ENCODE peak calls at places on chromosome X, in nine cellular contexts. One of them, this sample, is unnamed.

GRCh38 chrX:148854351-148854750 is 353.9 kb downstream of the AFF2 start:
- DNase-seq in fibroblast of lung: peak; percentile 23
- DNase-seq in tibial artery: no peak
- DNase-seq in coronary artery: no peak
- DNase-seq in right atrium auricular region: no peak
- DNase-seq in astrocyte: peak; percentile 19
- DNase-seq in RWPE2: no peak
- DNase-seq in CD4-positive, CD25-positive, alpha-beta regulatory T cell: no peak
- DNase-seq in CD8-positive, alpha-beta memory T cell: no peak
- DNase-seq in this sample: no peak

GRCh38 chrX:41381685-41382084 is 47.7 kb downstream of the DDX3X start:
- DNase-seq in astrocyte: peak; percentile 68
- DNase-seq in right atrium auricular region: peak; percentile 64
- DNase-seq in CD4-positive, CD25-positive, alpha-beta regulatory T cell: no peak
- DNase-seq in CD8-positive, alpha-beta memory T cell: no peak
- DNase-seq in fibroblast of lung: peak; percentile 69
- DNase-seq in RWPE2: peak; percentile 64
- DNase-seq in coronary artery: no peak
- DNase-seq in tibial artery: peak; percentile 48
- DNase-seq in this sample: no peak

GRCh38 chrX:64842492-64842891 is 133.8 kb downstream of the ZC4H2 start:
- DNase-seq in coronary artery: no peak
- DNase-seq in astrocyte: no peak
- DNase-seq in fibroblast of lung: no peak
- DNase-seq in CD8-positive, alpha-beta memory T cell: no peak
- DNase-seq in right atrium auricular region: no peak
- DNase-seq in CD4-positive, CD25-positive, alpha-beta regulatory T cell: peak; percentile 82
- DNase-seq in RWPE2: no peak
- DNase-seq in tibial artery: no peak
- DNase-seq in this sample: no peak

GRCh38 chrX:107659768-107660167 is 31.5 kb downstream of the PRPS1 start:
- DNase-seq in RWPE2: no peak
- DNase-seq in fibroblast of lung: peak; percentile 35
- DNase-seq in tibial artery: peak; percentile 25
- DNase-seq in coronary artery: peak; percentile 17
- DNase-seq in CD4-positive, CD25-positive, alpha-beta regulatory T cell: peak; percentile 60
- DNase-seq in right atrium auricular region: no peak
- DNase-seq in astrocyte: no peak
- DNase-seq in CD8-positive, alpha-beta memory T cell: no peak
- DNase-seq in this sample: no peak

GRCh38 chrX:9940397-9940796 is 26.8 kb upstream of the CLDN34 start:
- DNase-seq in coronary artery: no peak
- DNase-seq in right atrium auricular region: no peak
- DNase-seq in RWPE2: peak; percentile 64
- DNase-seq in astrocyte: peak; percentile 93
- DNase-seq in CD8-positive, alpha-beta memory T cell: no peak
- DNase-seq in fibroblast of lung: peak; percentile 94
- DNase-seq in tibial artery: no peak
- DNase-seq in CD4-positive, CD25-positive, alpha-beta regulatory T cell: no peak
- DNase-seq in this sample: peak; percentile 79

GRCh38 chrX:148933881-148934280 is 433.5 kb downstream of the AFF2 start:
- DNase-seq in CD4-positive, CD25-positive, alpha-beta regulatory T cell: no peak
- DNase-seq in RWPE2: no peak
- DNase-seq in right atrium auricular region: no peak
- DNase-seq in fibroblast of lung: no peak
- DNase-seq in CD8-positive, alpha-beta memory T cell: no peak
- DNase-seq in coronary artery: no peak
- DNase-seq in astrocyte: peak; percentile 5
- DNase-seq in tibial artery: no peak
- DNase-seq in this sample: no peak

GRCh38 chrX:77597511-77597910 is 150.3 kb downstream of the FGF16 start:
- DNase-seq in right atrium auricular region: no peak
- DNase-seq in RWPE2: no peak
- DNase-seq in fibroblast of lung: peak; percentile 8
- DNase-seq in CD4-positive, CD25-positive, alpha-beta regulatory T cell: no peak
- DNase-seq in coronary artery: no peak
- DNase-seq in astrocyte: peak; percentile 6
- DNase-seq in tibial artery: no peak
- DNase-seq in CD8-positive, alpha-beta memory T cell: no peak
- DNase-seq in this sample: no peak

GRCh38 chrX:148422531-148422930 is 77.9 kb upstream of the AFF2 start:
- DNase-seq in astrocyte: peak; percentile 26
- DNase-seq in RWPE2: no peak
- DNase-seq in fibroblast of lung: peak; percentile 46
- DNase-seq in right atrium auricular region: no peak
- DNase-seq in tibial artery: no peak
- DNase-seq in coronary artery: no peak
- DNase-seq in CD4-positive, CD25-positive, alpha-beta regulatory T cell: no peak
- DNase-seq in CD8-positive, alpha-beta memory T cell: no peak
- DNase-seq in this sample: no peak

GRCh38 chrX:14832591-14832990 is 40.3 kb downstream of the FANCB start:
- DNase-seq in right atrium auricular region: no peak
- DNase-seq in fibroblast of lung: peak; percentile 23
- DNase-seq in CD8-positive, alpha-beta memory T cell: no peak
- DNase-seq in astrocyte: peak; percentile 12
- DNase-seq in RWPE2: no peak
- DNase-seq in coronary artery: no peak
- DNase-seq in CD4-positive, CD25-positive, alpha-beta regulatory T cell: no peak
- DNase-seq in tibial artery: no peak
- DNase-seq in this sample: no peak

GRCh38 chrX:24647257-24648058 is at the start of gene PCYT1B:
- DNase-seq in tibial artery: peak; percentile 67
- DNase-seq in astrocyte: peak; percentile 68
- DNase-seq in RWPE2: peak; percentile 34
- DNase-seq in fibroblast of lung: peak; percentile 76
- DNase-seq in CD4-positive, CD25-positive, alpha-beta regulatory T cell: peak; percentile 75
- DNase-seq in CD8-positive, alpha-beta memory T cell: peak; percentile 65
- DNase-seq in coronary artery: peak; percentile 81
- DNase-seq in right atrium auricular region: peak; percentile 80
- DNase-seq in this sample: peak; percentile 67

GRCh38 chrX:111041018-111041462 is 55.0 kb upstream of the PAK3 start:
- DNase-seq in fibroblast of lung: peak; percentile 97
- DNase-seq in tibial artery: no peak
- DNase-seq in astrocyte: peak; percentile 97
- DNase-seq in right atrium auricular region: no peak
- DNase-seq in CD8-positive, alpha-beta memory T cell: peak; percentile 44
- DNase-seq in coronary artery: no peak
- DNase-seq in CD4-positive, CD25-positive, alpha-beta regulatory T cell: peak; percentile 6
- DNase-seq in RWPE2: peak; percentile 71
- DNase-seq in this sample: no peak

GRCh38 chrX:14352511-14352910 is 176.8 kb upstream of the GLRA2 start:
- DNase-seq in CD8-positive, alpha-beta memory T cell: no peak
- DNase-seq in RWPE2: no peak
- DNase-seq in tibial artery: no peak
- DNase-seq in astrocyte: no peak
- DNase-seq in CD4-positive, CD25-positive, alpha-beta regulatory T cell: no peak
- DNase-seq in coronary artery: no peak
- DNase-seq in right atrium auricular region: no peak
- DNase-seq in fibroblast of lung: peak; percentile 4
- DNase-seq in this sample: no peak

GRCh38 chrX:153794897-153795816 is 689 bp downstream of the SSR4 start:
- DNase-seq in RWPE2: no peak
- DNase-seq in tibial artery: no peak
- DNase-seq in astrocyte: no peak
- DNase-seq in CD4-positive, CD25-positive, alpha-beta regulatory T cell: peak; percentile 18
- DNase-seq in right atrium auricular region: no peak
- DNase-seq in CD8-positive, alpha-beta memory T cell: peak; percentile 57
- DNase-seq in coronary artery: no peak
- DNase-seq in fibroblast of lung: peak; percentile 12
- DNase-seq in this sample: no peak

GRCh38 chrX:54534271-54534670 is 4.3 kb downstream of the GNL3L start:
- DNase-seq in right atrium auricular region: no peak
- DNase-seq in RWPE2: no peak
- DNase-seq in coronary artery: no peak
- DNase-seq in CD8-positive, alpha-beta memory T cell: no peak
- DNase-seq in astrocyte: no peak
- DNase-seq in CD4-positive, CD25-positive, alpha-beta regulatory T cell: no peak
- DNase-seq in tibial artery: no peak
- DNase-seq in fibroblast of lung: no peak
- DNase-seq in this sample: no peak

GRCh38 chrX:54530358-54530900 is 410 bp downstream of the GNL3L start:
- DNase-seq in coronary artery: no peak
- DNase-seq in astrocyte: no peak
- DNase-seq in tibial artery: no peak
- DNase-seq in CD8-positive, alpha-beta memory T cell: no peak
- DNase-seq in RWPE2: no peak
- DNase-seq in right atrium auricular region: no peak
- DNase-seq in CD4-positive, CD25-positive, alpha-beta regulatory T cell: peak; percentile 24
- DNase-seq in fibroblast of lung: no peak
- DNase-seq in this sample: no peak

GRCh38 chrX:54529559-54530357 is at the start of gene GNL3L:
- DNase-seq in RWPE2: peak; percentile 78
- DNase-seq in right atrium auricular region: peak; percentile 86
- DNase-seq in CD8-positive, alpha-beta memory T cell: peak; percentile 89
- DNase-seq in tibial artery: peak; percentile 87
- DNase-seq in coronary artery: peak; percentile 93
- DNase-seq in CD4-positive, CD25-positive, alpha-beta regulatory T cell: peak; percentile 90
- DNase-seq in fibroblast of lung: peak; percentile 81
- DNase-seq in astrocyte: peak; percentile 67
- DNase-seq in this sample: peak; percentile 85

GRCh38 chrX:54529166-54529558 is 857 bp upstream of the GNL3L start:
- DNase-seq in fibroblast of lung: no peak
- DNase-seq in astrocyte: no peak
- DNase-seq in CD8-positive, alpha-beta memory T cell: no peak
- DNase-seq in RWPE2: no peak
- DNase-seq in right atrium auricular region: no peak
- DNase-seq in tibial artery: no peak
- DNase-seq in CD4-positive, CD25-positive, alpha-beta regulatory T cell: no peak
- DNase-seq in coronary artery: no peak
- DNase-seq in this sample: no peak
- H3K4me3 ChIP-seq in fibroblast of lung: peak overlapping the region; percentile 65
- H3K4me3 ChIP-seq in astrocyte: peak overlapping the region; percentile 70
- H3K4me3 ChIP-seq in CD8-positive, alpha-beta memory T cell: peak overlapping the region; percentile 69
- H3K4me3 ChIP-seq in RWPE2: no peak overlapping the region
- H3K4me3 ChIP-seq in right atrium auricular region: no peak overlapping the region
- H3K4me3 ChIP-seq in tibial artery: peak overlapping the region; percentile 74
- H3K4me3 ChIP-seq in CD4-positive, CD25-positive, alpha-beta regulatory T cell: peak overlapping the region; percentile 61
- H3K4me3 ChIP-seq in coronary artery: peak overlapping the region; percentile 85
- H3K4me3 ChIP-seq in this sample: peak overlapping the region; percentile 77

GRCh38 chrX:45954026-45954425 is 591.2 kb downstream of the ZNF674 start:
- DNase-seq in tibial artery: no peak
- DNase-seq in CD8-positive, alpha-beta memory T cell: no peak
- DNase-seq in CD4-positive, CD25-positive, alpha-beta regulatory T cell: no peak
- DNase-seq in right atrium auricular region: no peak
- DNase-seq in RWPE2: no peak
- DNase-seq in fibroblast of lung: peak; percentile 44
- DNase-seq in coronary artery: no peak
- DNase-seq in astrocyte: peak; percentile 33
- DNase-seq in this sample: no peak
- H3K27ac ChIP-seq in tibial artery: no peak overlapping the region
- H3K27ac ChIP-seq in CD8-positive, alpha-beta memory T cell: no peak overlapping the region
- H3K27ac ChIP-seq in CD4-positive, CD25-positive, alpha-beta regulatory T cell: no peak overlapping the region
- H3K27ac ChIP-seq in right atrium auricular region: no peak overlapping the region
- H3K27ac ChIP-seq in RWPE2: no peak overlapping the region
- H3K27ac ChIP-seq in fibroblast of lung: no peak overlapping the region
- H3K27ac ChIP-seq in coronary artery: no peak overlapping the region
- H3K27ac ChIP-seq in astrocyte: no peak overlapping the region
- H3K27ac ChIP-seq in this sample: no peak overlapping the region

GRCh38 chrX:71638409-71638808 is 20.1 kb upstream of the CXCR3 start:
- DNase-seq in fibroblast of lung: no peak
- DNase-seq in CD8-positive, alpha-beta memory T cell: no peak
- DNase-seq in tibial artery: no peak
- DNase-seq in right atrium auricular region: no peak
- DNase-seq in CD4-positive, CD25-positive, alpha-beta regulatory T cell: peak; percentile 20
- DNase-seq in astrocyte: no peak
- DNase-seq in coronary artery: no peak
- DNase-seq in RWPE2: no peak
- DNase-seq in this sample: no peak
- H3K4me3 ChIP-seq in fibroblast of lung: no peak overlapping the region
- H3K4me3 ChIP-seq in CD8-positive, alpha-beta memory T cell: peak overlapping the region; percentile 28
- H3K4me3 ChIP-seq in tibial artery: no peak overlapping the region
- H3K4me3 ChIP-seq in right atrium auricular region: no peak overlapping the region
- H3K4me3 ChIP-seq in CD4-positive, CD25-positive, alpha-beta regulatory T cell: peak overlapping the region; percentile 67
- H3K4me3 ChIP-seq in astrocyte: no peak overlapping the region
- H3K4me3 ChIP-seq in coronary artery: no peak overlapping the region
- H3K4me3 ChIP-seq in RWPE2: no peak overlapping the region
- H3K4me3 ChIP-seq in this sample: no peak overlapping the region

GRCh38 chrX:152428596-152428995 is 22.5 kb downstream of the GABRA3 start:
- DNase-seq in CD4-positive, CD25-positive, alpha-beta regulatory T cell: no peak
- DNase-seq in coronary artery: no peak
- DNase-seq in CD8-positive, alpha-beta memory T cell: no peak
- DNase-seq in right atrium auricular region: no peak
- DNase-seq in tibial artery: no peak
- DNase-seq in RWPE2: no peak
- DNase-seq in astrocyte: peak; percentile 60
- DNase-seq in fibroblast of lung: peak; percentile 67
- DNase-seq in this sample: no peak
- H3K27ac ChIP-seq in CD4-positive, CD25-positive, alpha-beta regulatory T cell: no peak overlapping the region
- H3K27ac ChIP-seq in coronary artery: no peak overlapping the region
- H3K27ac ChIP-seq in CD8-positive, alpha-beta memory T cell: no peak overlapping the region
- H3K27ac ChIP-seq in right atrium auricular region: no peak overlapping the region
- H3K27ac ChIP-seq in tibial artery: no peak overlapping the region
- H3K27ac ChIP-seq in RWPE2: no peak overlapping the region
- H3K27ac ChIP-seq in astrocyte: no peak overlapping the region
- H3K27ac ChIP-seq in fibroblast of lung: no peak overlapping the region
- H3K27ac ChIP-seq in this sample: no peak overlapping the region

GRCh38 chrX:32532282-32532681 is 679.1 kb downstream of the DMD start:
- DNase-seq in astrocyte: no peak
- DNase-seq in right atrium auricular region: no peak
- DNase-seq in CD8-positive, alpha-beta memory T cell: no peak
- DNase-seq in fibroblast of lung: no peak
- DNase-seq in tibial artery: no peak
- DNase-seq in CD4-positive, CD25-positive, alpha-beta regulatory T cell: no peak
- DNase-seq in RWPE2: no peak
- DNase-seq in coronary artery: no peak
- DNase-seq in this sample: no peak

GRCh38 chrX:32525234-32525633 is 686.1 kb downstream of the DMD start:
- DNase-seq in fibroblast of lung: no peak
- DNase-seq in tibial artery: no peak
- DNase-seq in astrocyte: no peak
- DNase-seq in CD8-positive, alpha-beta memory T cell: no peak
- DNase-seq in RWPE2: no peak
- DNase-seq in right atrium auricular region: no peak
- DNase-seq in coronary artery: no peak
- DNase-seq in CD4-positive, CD25-positive, alpha-beta regulatory T cell: no peak
- DNase-seq in this sample: no peak

GRCh38 chrX:32533848-32534247 is 677.5 kb downstream of the DMD start:
- DNase-seq in CD4-positive, CD25-positive, alpha-beta regulatory T cell: no peak
- DNase-seq in RWPE2: no peak
- DNase-seq in coronary artery: no peak
- DNase-seq in tibial artery: no peak
- DNase-seq in right atrium auricular region: no peak
- DNase-seq in astrocyte: no peak
- DNase-seq in fibroblast of lung: no peak
- DNase-seq in CD8-positive, alpha-beta memory T cell: no peak
- DNase-seq in this sample: no peak

DNA sequence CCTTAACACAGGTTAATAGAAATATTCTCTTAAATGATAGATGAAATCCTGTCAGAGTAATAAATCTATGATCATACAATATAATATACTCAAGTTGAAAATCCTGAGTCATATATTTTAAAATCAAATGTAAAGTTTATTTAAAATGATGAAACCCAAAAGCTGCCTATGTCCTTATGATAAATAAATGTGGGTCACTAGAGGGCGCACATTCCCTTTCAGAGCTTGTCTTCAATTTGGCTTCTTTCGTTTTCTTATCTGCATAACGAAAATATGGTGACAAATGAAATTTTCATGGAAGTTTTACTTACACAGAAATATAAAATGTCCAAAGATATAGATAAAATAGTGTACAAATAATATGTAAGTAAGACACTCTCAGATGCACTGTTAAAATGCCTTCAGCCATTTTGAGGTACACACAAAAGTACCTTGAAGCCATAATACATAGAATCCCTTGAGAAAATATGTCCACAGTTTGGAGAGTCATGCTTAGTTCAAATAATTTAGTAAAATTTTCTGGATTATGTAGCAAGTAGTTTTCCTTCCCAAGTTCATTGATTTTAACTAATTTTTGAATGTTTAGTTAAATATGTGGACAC is 680.4 kb downstream of the DMD start:
- DNase-seq in coronary artery: no peak
- DNase-seq in fibroblast of lung: peak; percentile 14
- DNase-seq in CD4-positive, CD25-positive, alpha-beta regulatory T cell: peak; percentile 63
- DNase-seq in right atrium auricular region: no peak
- DNase-seq in CD8-positive, alpha-beta memory T cell: no peak
- DNase-seq in RWPE2: no peak
- DNase-seq in astrocyte: peak; percentile 0
- DNase-seq in tibial artery: no peak
- DNase-seq in this sample: no peak
- H3K4me3 ChIP-seq in coronary artery: peak overlapping the region; percentile 50
- H3K4me3 ChIP-seq in fibroblast of lung: peak overlapping the region; percentile 43
- H3K4me3 ChIP-seq in CD4-positive, CD25-positive, alpha-beta regulatory T cell: no peak overlapping the region
- H3K4me3 ChIP-seq in right atrium auricular region: no peak overlapping the region
- H3K4me3 ChIP-seq in CD8-positive, alpha-beta memory T cell: no peak overlapping the region
- H3K4me3 ChIP-seq in RWPE2: no peak overlapping the region
- H3K4me3 ChIP-seq in astrocyte: no peak overlapping the region
- H3K4me3 ChIP-seq in tibial artery: peak overlapping the region; percentile 28
- H3K4me3 ChIP-seq in this sample: peak overlapping the region; percentile 28